ENCODE peak calls at places on chromosome 3, in seven cellular contexts. N, D, X, F, B, P and I are unnamed samples.
A peak's percentile ranks its signal among the peaks of the same experiment; 100 is the strongest.

GRCh38 chr3:129015388-129016105 is 14.4 kb downstream of the EFCC1 start:
- DNase-seq in N (no peak), D (no peak), X (peak; percentile 47), F (peak; percentile 37), B (no peak), P (no peak), I (no peak)

GRCh38 chr3:68876112-68876713 is 56.1 kb downstream of the TAFA4 start:
- DNase-seq in N (peak; percentile 42), D (no peak), X (peak; percentile 2), F (peak; percentile 47), B (no peak), P (peak; percentile 69), I (peak; percentile 61)

GRCh38 chr3:40086890-40087884 is 222.3 kb upstream of the EIF1B start:
- DNase-seq in N (peak; percentile 34), D (no peak), X (no peak), F (no peak), B (no peak), P (peak; percentile 91), I (no peak)

GRCh38 chr3:185332026-185332735 is 30.8 kb upstream of the MAP3K13 start:
- DNase-seq in N (peak; percentile 88), D (no peak), X (no peak), F (peak; percentile 49), B (no peak), P (peak; percentile 96), I (peak; percentile 55)

GRCh38 chr3:161510510-161511260 is 14.1 kb downstream of the OTOL1 start:
- DNase-seq in N (no peak), D (no peak), X (no peak), F (no peak), B (no peak), P (no peak), I (no peak)

GRCh38 chr3:136787226-136787793 is 31.6 kb upstream of the SLC35G2 start:
- DNase-seq in N (no peak), D (no peak), X (no peak), F (peak; percentile 48), B (no peak), P (peak; percentile 23), I (no peak)

GRCh38 chr3:36688815-36689214 is 75.5 kb downstream of the DCLK3 start:
- DNase-seq in N (no peak), D (no peak), X (no peak), F (no peak), B (no peak), P (no peak), I (no peak)

GRCh38 chr3:150349314-150350097 is 58.6 kb upstream of the TSC22D2 start:
- DNase-seq in N (no peak), D (peak; percentile 27), X (no peak), F (no peak), B (no peak), P (no peak), I (peak; percentile 20)

GRCh38 chr3:4656059-4656458 is 162.9 kb downstream of the ITPR1 start:
- DNase-seq in N (peak; percentile 81), D (no peak), X (no peak), F (peak; percentile 69), B (no peak), P (peak; percentile 47), I (peak; percentile 67)